ENCODE peak calls at places on chromosomes 2 and 18, in eight cellular contexts. Q, M, F, J, G, A, U and N are unnamed samples.

GRCh38 chr18:54129448-54130134 is 94.9 kb downstream of the MBD2 start:
- DNase-seq in Q (peak; percentile 23), M (no peak), F (no peak), J (no peak), G (no peak), A (no peak), U (no peak), N (no peak)

GRCh38 chr2:177646791-177647190 is 254.2 kb downstream of the AGPS start:
- DNase-seq in Q (no peak), M (no peak), F (no peak), J (no peak), G (no peak), A (no peak), U (no peak), N (no peak)

GRCh38 chr2:178119181-178119922 is 7.1 kb downstream of the RBM45 start:
- DNase-seq in Q (no peak), M (no peak), F (no peak), J (no peak), G (no peak), A (no peak), U (no peak), N (no peak)

GRCh38 chr2:168699834-168700417 is 102.5 kb upstream of the NOSTRIN start:
- DNase-seq in Q (no peak), M (no peak), F (no peak), J (no peak), G (peak; percentile 92), A (no peak), U (no peak), N (no peak)

GRCh38 chr2:119282966-119283511 is 59.4 kb downstream of the STEAP3 start:
- DNase-seq in Q (no peak), M (peak; percentile 10), F (no peak), J (no peak), G (peak; percentile 85), A (no peak), U (no peak), N (no peak)

GRCh38 chr2:1731963-1732768 is 12.1 kb downstream of the PXDN start:
- DNase-seq in Q (no peak), M (no peak), F (no peak), J (no peak), G (peak; percentile 62), A (no peak), U (no peak), N (no peak)

GRCh38 chr2:235225261-235225660 is 268.6 kb upstream of the AGAP1 start:
- DNase-seq in Q (no peak), M (no peak), F (no peak), J (no peak), G (no peak), A (no peak), U (no peak), N (no peak)

GRCh38 chr2:5690231-5690630 is 2.0 kb upstream of the SOX11 start:
- DNase-seq in Q (no peak), M (no peak), F (no peak), J (no peak), G (no peak), A (no peak), U (peak; percentile 24), N (no peak)

GRCh38 chr2:168748461-168748860 is 54.0 kb upstream of the NOSTRIN start:
- DNase-seq in Q (no peak), M (no peak), F (no peak), J (no peak), G (no peak), A (no peak), U (peak; percentile 26), N (no peak)

GRCh38 chr2:47088371-47089082 is 66.6 kb downstream of the STPG4 start:
- DNase-seq in Q (no peak), M (peak; percentile 18), F (no peak), J (no peak), G (no peak), A (no peak), U (peak; percentile 4), N (no peak)

GRCh38 chr2:58925676-58926081 is 684.6 kb upstream of the FANCL start:
- DNase-seq in Q (no peak), M (no peak), F (no peak), J (no peak), G (peak; percentile 17), A (no peak), U (no peak), N (no peak)

GRCh38 chr2:74130211-74130995 is 17.3 kb downstream of the BOLA3 start:
- DNase-seq in Q (no peak), M (peak; percentile 16), F (no peak), J (no peak), G (no peak), A (no peak), U (no peak), N (no peak)

GRCh38 chr2:88521445-88522070 is 69.1 kb upstream of the FOXI3 start:
- DNase-seq in Q (no peak), M (peak; percentile 33), F (no peak), J (no peak), G (no peak), A (no peak), U (no peak), N (no peak)

GRCh38 chr18:74221081-74221480 is 70.7 kb downstream of the CYB5A start:
- DNase-seq in Q (no peak), M (no peak), F (no peak), J (no peak), G (no peak), A (no peak), U (no peak), N (no peak)

GRCh38 chr2:150585221-150585971 is 97.9 kb upstream of the RND3 start:
- DNase-seq in Q (no peak), M (no peak), F (no peak), J (no peak), G (no peak), A (no peak), U (no peak), N (no peak)

GRCh38 chr2:179538406-179538805 is 273.8 kb upstream of the SESTD1 start:
- DNase-seq in Q (no peak), M (peak; percentile 56), F (no peak), J (no peak), G (no peak), A (no peak), U (no peak), N (no peak)

GRCh38 chr2:58204195-58204959 is 36.7 kb downstream of the FANCL start:
- DNase-seq in Q (no peak), M (no peak), F (no peak), J (no peak), G (no peak), A (no peak), U (no peak), N (no peak)

GRCh38 chr2:234592541-234592940 is 95.7 kb upstream of the ARL4C start:
- DNase-seq in Q (no peak), M (no peak), F (no peak), J (no peak), G (no peak), A (no peak), U (no peak), N (no peak)

GRCh38 chr2:32946314-32947075 is at the start of gene LTBP1:
- DNase-seq in Q (peak; percentile 79), M (peak; percentile 66), F (peak; percentile 22), J (peak; percentile 70), G (peak; percentile 90), A (peak; percentile 23), U (peak; percentile 19), N (peak; percentile 21)

GRCh38 chr2:130836501-130837174 is at the start of gene ARHGEF4:
- DNase-seq in Q (peak; percentile 80), M (peak; percentile 59), F (no peak), J (peak; percentile 34), G (peak; percentile 66), A (no peak), U (no peak), N (no peak)

GRCh38 chr2:99431587-99432275 is 58.1 kb downstream of the REV1 start:
- DNase-seq in Q (no peak), M (no peak), F (no peak), J (no peak), G (no peak), A (no peak), U (no peak), N (no peak)